ENCODE peak calls at places on chromosomes 13 and 19, in six cellular contexts. One of them, this sample, is unnamed.

GRCh38 chr19:44059229-44059628 is 7.4 kb downstream of the ZNF223 start:
- DNase-seq in heart left ventricle: no peak
- DNase-seq in NCI-H2081: no peak
- DNase-seq in AG04449: no peak
- DNase-seq in B cell: no peak
- DNase-seq in activated gamma-delta T cell treated with Interleukin-2 at 50 U/mL for 16 hours: no peak
- DNase-seq in this sample: no peak

GRCh38 chr13:98171806-98172569 is 5.1 kb downstream of the RNF113B start:
- DNase-seq in activated gamma-delta T cell treated with Interleukin-2 at 50 U/mL for 16 hours: no peak
- DNase-seq in AG04449: no peak
- DNase-seq in B cell: no peak
- DNase-seq in heart left ventricle: peak; percentile 52
- DNase-seq in NCI-H2081: no peak
- DNase-seq in this sample: peak; percentile 45

GRCh38 chr19:51002542-51003311 is 1.3 kb upstream of the KLK8 start:
- DNase-seq in B cell: no peak
- DNase-seq in NCI-H2081: no peak
- DNase-seq in AG04449: no peak
- DNase-seq in activated gamma-delta T cell treated with Interleukin-2 at 50 U/mL for 16 hours: no peak
- DNase-seq in heart left ventricle: no peak
- DNase-seq in this sample: no peak

GRCh38 chr13:23059173-23059572 is 121.6 kb upstream of the SGCG start:
- DNase-seq in activated gamma-delta T cell treated with Interleukin-2 at 50 U/mL for 16 hours: no peak
- DNase-seq in B cell: no peak
- DNase-seq in NCI-H2081: no peak
- DNase-seq in AG04449: no peak
- DNase-seq in heart left ventricle: no peak
- DNase-seq in this sample: no peak

GRCh38 chr19:32296694-32297093 is 48.7 kb upstream of the ZNF507 start:
- DNase-seq in activated gamma-delta T cell treated with Interleukin-2 at 50 U/mL for 16 hours: no peak
- DNase-seq in NCI-H2081: no peak
- DNase-seq in heart left ventricle: no peak
- DNase-seq in B cell: no peak
- DNase-seq in AG04449: no peak
- DNase-seq in this sample: no peak

GRCh38 chr13:83622422-83622784 is 259.9 kb downstream of the SLITRK1 start:
- DNase-seq in AG04449: peak; percentile 50
- DNase-seq in NCI-H2081: no peak
- DNase-seq in heart left ventricle: no peak
- DNase-seq in activated gamma-delta T cell treated with Interleukin-2 at 50 U/mL for 16 hours: no peak
- DNase-seq in B cell: no peak
- DNase-seq in this sample: no peak

GRCh38 chr13:44768233-44768632 is 192.1 kb upstream of the TSC22D1 start:
- DNase-seq in AG04449: no peak
- DNase-seq in activated gamma-delta T cell treated with Interleukin-2 at 50 U/mL for 16 hours: peak; percentile 10
- DNase-seq in NCI-H2081: no peak
- DNase-seq in heart left ventricle: no peak
- DNase-seq in B cell: no peak
- DNase-seq in this sample: no peak

GRCh38 chr19:37012093-37012745 is 66.0 kb upstream of the ZNF420 start:
- DNase-seq in AG04449: no peak
- DNase-seq in NCI-H2081: no peak
- DNase-seq in activated gamma-delta T cell treated with Interleukin-2 at 50 U/mL for 16 hours: no peak
- DNase-seq in heart left ventricle: no peak
- DNase-seq in B cell: no peak
- DNase-seq in this sample: no peak

GRCh38 chr13:44974056-44974798 is 15.0 kb downstream of the NUFIP1 start:
- DNase-seq in NCI-H2081: no peak
- DNase-seq in AG04449: no peak
- DNase-seq in B cell: peak; percentile 31
- DNase-seq in heart left ventricle: peak; percentile 40
- DNase-seq in activated gamma-delta T cell treated with Interleukin-2 at 50 U/mL for 16 hours: no peak
- DNase-seq in this sample: no peak

GRCh38 chr13:64534302-64534701 is 2695.8 kb downstream of the PCDH9 start:
- DNase-seq in activated gamma-delta T cell treated with Interleukin-2 at 50 U/mL for 16 hours: no peak
- DNase-seq in heart left ventricle: no peak
- DNase-seq in NCI-H2081: no peak
- DNase-seq in B cell: no peak
- DNase-seq in AG04449: no peak
- DNase-seq in this sample: no peak

GRCh38 chr19:990119-990571 is 6.0 kb downstream of the WDR18 start:
- DNase-seq in B cell: no peak
- DNase-seq in activated gamma-delta T cell treated with Interleukin-2 at 50 U/mL for 16 hours: no peak
- DNase-seq in heart left ventricle: no peak
- DNase-seq in AG04449: no peak
- DNase-seq in NCI-H2081: no peak
- DNase-seq in this sample: no peak

GRCh38 chr19:1065606-1066109 is 1.3 kb upstream of the ARHGAP45 start:
- DNase-seq in AG04449: no peak
- DNase-seq in heart left ventricle: no peak
- DNase-seq in B cell: no peak
- DNase-seq in activated gamma-delta T cell treated with Interleukin-2 at 50 U/mL for 16 hours: no peak
- DNase-seq in NCI-H2081: no peak
- DNase-seq in this sample: no peak

GRCh38 chr13:30103161-30103858 is 204.0 kb downstream of the KATNAL1 start:
- DNase-seq in NCI-H2081: no peak
- DNase-seq in activated gamma-delta T cell treated with Interleukin-2 at 50 U/mL for 16 hours: no peak
- DNase-seq in AG04449: no peak
- DNase-seq in B cell: no peak
- DNase-seq in heart left ventricle: no peak
- DNase-seq in this sample: no peak

GRCh38 chr13:81377926-81378325 is 1037.0 kb upstream of the SPRY2 start:
- DNase-seq in activated gamma-delta T cell treated with Interleukin-2 at 50 U/mL for 16 hours: no peak
- DNase-seq in NCI-H2081: no peak
- DNase-seq in AG04449: no peak
- DNase-seq in B cell: no peak
- DNase-seq in heart left ventricle: no peak
- DNase-seq in this sample: no peak

GRCh38 chr19:1019980-1020867 is 699 bp downstream of the TMEM259 start:
- DNase-seq in B cell: no peak
- DNase-seq in activated gamma-delta T cell treated with Interleukin-2 at 50 U/mL for 16 hours: peak; percentile 53
- DNase-seq in heart left ventricle: no peak
- DNase-seq in NCI-H2081: no peak
- DNase-seq in AG04449: no peak
- DNase-seq in this sample: no peak

GRCh38 chr13:45705145-45705695 is 3.1 kb downstream of the CBY2 start:
- DNase-seq in B cell: no peak
- DNase-seq in activated gamma-delta T cell treated with Interleukin-2 at 50 U/mL for 16 hours: no peak
- DNase-seq in AG04449: no peak
- DNase-seq in NCI-H2081: no peak
- DNase-seq in heart left ventricle: no peak
- DNase-seq in this sample: no peak

GRCh38 chr13:107883561-107884175 is 331.7 kb downstream of the LIG4 start:
- DNase-seq in B cell: no peak
- DNase-seq in AG04449: no peak
- DNase-seq in activated gamma-delta T cell treated with Interleukin-2 at 50 U/mL for 16 hours: no peak
- DNase-seq in heart left ventricle: no peak
- DNase-seq in NCI-H2081: no peak
- DNase-seq in this sample: no peak

GRCh38 chr13:63124863-63125262 is 1709.2 kb upstream of the PCDH20 start:
- DNase-seq in AG04449: no peak
- DNase-seq in B cell: no peak
- DNase-seq in NCI-H2081: no peak
- DNase-seq in activated gamma-delta T cell treated with Interleukin-2 at 50 U/mL for 16 hours: no peak
- DNase-seq in heart left ventricle: no peak
- DNase-seq in this sample: no peak

GRCh38 chr13:79593611-79594275 is 112.8 kb downstream of the NDFIP2 start:
- DNase-seq in NCI-H2081: no peak
- DNase-seq in B cell: no peak
- DNase-seq in heart left ventricle: no peak
- DNase-seq in AG04449: peak; percentile 19
- DNase-seq in activated gamma-delta T cell treated with Interleukin-2 at 50 U/mL for 16 hours: no peak
- DNase-seq in this sample: no peak

GRCh38 chr19:20999731-21000352 is 20.6 kb upstream of the ZNF430 start:
- DNase-seq in AG04449: peak; percentile 45
- DNase-seq in NCI-H2081: no peak
- DNase-seq in B cell: peak; percentile 91
- DNase-seq in heart left ventricle: peak; percentile 87
- DNase-seq in activated gamma-delta T cell treated with Interleukin-2 at 50 U/mL for 16 hours: peak; percentile 81
- DNase-seq in this sample: peak; percentile 95

GRCh38 chr19:17125728-17126677 is 50.4 kb downstream of the MYO9B start:
- DNase-seq in activated gamma-delta T cell treated with Interleukin-2 at 50 U/mL for 16 hours: peak; percentile 82
- DNase-seq in heart left ventricle: peak; percentile 71
- DNase-seq in NCI-H2081: no peak
- DNase-seq in B cell: peak; percentile 84
- DNase-seq in AG04449: no peak
- DNase-seq in this sample: peak; percentile 41

GRCh38 chr19:30167206-30167903 is 204.8 kb upstream of the ZNF536 start:
- DNase-seq in B cell: no peak
- DNase-seq in activated gamma-delta T cell treated with Interleukin-2 at 50 U/mL for 16 hours: no peak
- DNase-seq in AG04449: no peak
- DNase-seq in NCI-H2081: no peak
- DNase-seq in heart left ventricle: no peak
- DNase-seq in this sample: no peak

GRCh38 chr19:28655054-28655453 is 557.9 kb downstream of the UQCRFS1 start:
- DNase-seq in heart left ventricle: no peak
- DNase-seq in AG04449: no peak
- DNase-seq in B cell: no peak
- DNase-seq in NCI-H2081: no peak
- DNase-seq in activated gamma-delta T cell treated with Interleukin-2 at 50 U/mL for 16 hours: no peak
- DNase-seq in this sample: no peak

GRCh38 chr19:49331616-49332055 is 3.6 kb upstream of the CD37 start:
- DNase-seq in heart left ventricle: peak; percentile 21
- DNase-seq in AG04449: no peak
- DNase-seq in B cell: peak; percentile 76
- DNase-seq in activated gamma-delta T cell treated with Interleukin-2 at 50 U/mL for 16 hours: peak; percentile 31
- DNase-seq in NCI-H2081: no peak
- DNase-seq in this sample: peak; percentile 33

GRCh38 chr13:111903143-111903542 is 163.8 kb upstream of the SOX1 start:
- DNase-seq in NCI-H2081: no peak
- DNase-seq in heart left ventricle: peak; percentile 1
- DNase-seq in AG04449: no peak
- DNase-seq in B cell: no peak
- DNase-seq in activated gamma-delta T cell treated with Interleukin-2 at 50 U/mL for 16 hours: no peak
- DNase-seq in this sample: no peak

GRCh38 chr13:43284162-43284561 is 260.8 kb downstream of the DNAJC15 start:
- DNase-seq in AG04449: no peak
- DNase-seq in activated gamma-delta T cell treated with Interleukin-2 at 50 U/mL for 16 hours: no peak
- DNase-seq in NCI-H2081: no peak
- DNase-seq in B cell: no peak
- DNase-seq in heart left ventricle: no peak
- DNase-seq in this sample: no peak

GRCh38 chr19:33814181-33815165 is 17.8 kb downstream of the KCTD15 start:
- DNase-seq in NCI-H2081: no peak
- DNase-seq in B cell: no peak
- DNase-seq in AG04449: no peak
- DNase-seq in heart left ventricle: no peak
- DNase-seq in activated gamma-delta T cell treated with Interleukin-2 at 50 U/mL for 16 hours: no peak
- DNase-seq in this sample: no peak

GRCh38 chr19:47247308-47247990 is 8.9 kb upstream of the CCDC9 start:
- DNase-seq in B cell: peak; percentile 87
- DNase-seq in heart left ventricle: peak; percentile 77
- DNase-seq in AG04449: no peak
- DNase-seq in NCI-H2081: peak; percentile 11
- DNase-seq in activated gamma-delta T cell treated with Interleukin-2 at 50 U/mL for 16 hours: peak; percentile 77
- DNase-seq in this sample: peak; percentile 58

GRCh38 chr19:6667114-6667627 is 2.8 kb downstream of the TNFSF14 start:
- DNase-seq in AG04449: no peak
- DNase-seq in NCI-H2081: no peak
- DNase-seq in heart left ventricle: peak; percentile 25
- DNase-seq in B cell: no peak
- DNase-seq in activated gamma-delta T cell treated with Interleukin-2 at 50 U/mL for 16 hours: peak; percentile 20
- DNase-seq in this sample: no peak

GRCh38 chr19:46089432-46089831 is 35.1 kb downstream of the IGFL3 start:
- DNase-seq in activated gamma-delta T cell treated with Interleukin-2 at 50 U/mL for 16 hours: no peak
- DNase-seq in NCI-H2081: no peak
- DNase-seq in AG04449: no peak
- DNase-seq in B cell: no peak
- DNase-seq in heart left ventricle: no peak
- DNase-seq in this sample: no peak